ENCODE peak calls at places on chromosomes 13 and 19, in ten cellular contexts. L is adipocyte; F is LHCN-M2; I is NCI-H1105 treated with DMSO at 0.1 percent for 48 hours; B is endothelial cell; E is germinal center; M is NCI-H345; K is upper lobe of right lung; H is stimulated activated CD4-positive, alpha-beta T cell treated with anti-CD3 and anti-CD28 coated beads, Interleukin-15, amount 100 ng/mL, for 1 hour; J is H54. Z is an unnamed sample.

GRCh38 chr13:73245271-73245670 is 186.5 kb downstream of the KLF5 start:
- DNase-seq in L (no peak), F (no peak), I (no peak), B (no peak), E (no peak), M (no peak), K (no peak), H (no peak), J (no peak), Z (no peak)

GRCh38 chr13:21012841-21013681 is 48.3 kb downstream of the LATS2 start:
- DNase-seq in L (peak), F (peak), I (no peak), B (no peak), E (no peak), M (no peak), K (peak), H (no peak), J (no peak), Z (no peak)

GRCh38 chr13:109869312-109870237 is 83.2 kb upstream of the IRS2 start:
- DNase-seq in L (no peak), F (peak), I (peak), B (no peak), E (no peak), M (peak), K (peak), H (no peak), J (no peak), Z (peak)

GRCh38 chr13:39273953-39274352 is 235.7 kb downstream of the NHLRC3 start:
- DNase-seq in L (peak), F (peak), I (peak), B (no peak), E (no peak), M (peak), K (no peak), H (no peak), J (no peak), Z (no peak)

GRCh38 chr13:82010780-82011179 is 1669.9 kb upstream of the SPRY2 start:
- DNase-seq in L (peak), F (no peak), I (no peak), B (no peak), E (no peak), M (no peak), K (no peak), H (no peak), J (no peak), Z (no peak)

GRCh38 chr19:35040474-35040825 is 1.1 kb upstream of the HPN start:
- DNase-seq in L (no peak), F (no peak), I (no peak), B (no peak), E (no peak), M (no peak), K (no peak), H (no peak), J (no peak), Z (no peak)

GRCh38 chr13:45341799-45342584 is 1.0 kb upstream of the TPT1 start:
- DNase-seq in L (peak), F (peak), I (no peak), B (no peak), E (peak), M (no peak), K (peak), H (no peak), J (peak), Z (no peak)

GRCh38 chr13:75418997-75419396 is 63.0 kb downstream of the TBC1D4 start:
- DNase-seq in L (peak), F (no peak), I (no peak), B (no peak), E (no peak), M (no peak), K (no peak), H (no peak), J (no peak), Z (no peak)

GRCh38 chr13:86383151-86383550 is 583.9 kb upstream of the SLITRK6 start:
- DNase-seq in L (no peak), F (no peak), I (peak), B (no peak), E (no peak), M (peak), K (no peak), H (no peak), J (no peak), Z (no peak)

GRCh38 chr19:45474941-45475516 is 7.2 kb downstream of the FOSB start:
- DNase-seq in L (no peak), F (no peak), I (no peak), B (no peak), E (no peak), M (peak), K (no peak), H (peak), J (no peak), Z (no peak)

GRCh38 chr13:33445476-33445875 is 159.9 kb upstream of the STARD13 start:
- DNase-seq in L (no peak), F (no peak), I (no peak), B (no peak), E (no peak), M (no peak), K (no peak), H (no peak), J (no peak), Z (no peak)

GRCh38 chr19:54448037-54448773 is 794 bp upstream of the LENG8 start:
- DNase-seq in L (peak), F (peak), I (no peak), B (peak), E (peak), M (peak), K (peak), H (no peak), J (no peak), Z (peak)

GRCh38 chr13:109113427-109113826 is 484.0 kb downstream of the MYO16 start:
- DNase-seq in L (no peak), F (no peak), I (no peak), B (no peak), E (no peak), M (no peak), K (no peak), H (no peak), J (no peak), Z (no peak)

GRCh38 chr19:3248728-3249315 is 24.4 kb downstream of the CELF5 start:
- DNase-seq in L (no peak), F (no peak), I (no peak), B (no peak), E (no peak), M (no peak), K (no peak), H (no peak), J (no peak), Z (no peak)

GRCh38 chr19:56547535-56547934 is 8.8 kb downstream of the ZFP28 start:
- DNase-seq in L (no peak), F (no peak), I (no peak), B (no peak), E (no peak), M (no peak), K (no peak), H (no peak), J (no peak), Z (no peak)

GRCh38 chr19:19271828-19272599 is 1.1 kb downstream of the TM6SF2 start:
- DNase-seq in L (no peak), F (no peak), I (no peak), B (no peak), E (peak), M (no peak), K (no peak), H (no peak), J (no peak), Z (no peak)

GRCh38 chr19:38039966-38040365 is 133.0 kb downstream of the SIPA1L3 start:
- DNase-seq in L (peak), F (peak), I (no peak), B (no peak), E (no peak), M (no peak), K (no peak), H (no peak), J (peak), Z (no peak)

GRCh38 chr19:43699506-43700367 is 16.1 kb upstream of the IRGC start:
- DNase-seq in L (no peak), F (no peak), I (peak), B (peak), E (no peak), M (no peak), K (peak), H (no peak), J (no peak), Z (no peak)

GRCh38 chr19:57056972-57057371 is 62.8 kb upstream of the USP29 start:
- DNase-seq in L (peak), F (peak), I (no peak), B (no peak), E (no peak), M (no peak), K (no peak), H (no peak), J (no peak), Z (no peak)

Z was measured in GM06990.